ENCODE peak calls at places on chromosomes 1 and 21, in eight cellular contexts. H, G, A, X, I, O, L and Y are unnamed samples.

GRCh38 chr1:212149566-212149965 is 114.0 kb downstream of the DTL start:
- DNase-seq in H (peak), O (no peak), A (no peak), X (no peak), L (no peak), I (no peak), G (no peak), Y (no peak)

GRCh38 chr1:941588-942383 is 17.3 kb downstream of the NOC2L start:
- DNase-seq in I (peak), A (no peak), H (peak), O (peak), L (peak), G (peak), X (peak), Y (peak)

GRCh38 chr1:53080041-53080440 is 18.0 kb downstream of the PODN start:
- DNase-seq in H (no peak), I (peak), G (no peak), X (no peak), O (no peak), L (peak), A (peak), Y (no peak)

GRCh38 chr1:231970684-231971083 is 344.1 kb downstream of the DISC1 start:
- DNase-seq in H (no peak), A (no peak), L (no peak), I (no peak), O (no peak), G (no peak), X (no peak), Y (peak)

GRCh38 chr1:27574871-27575831 is 28.8 kb downstream of the AHDC1 start:
- DNase-seq in H (peak), I (peak), O (peak), A (peak), X (peak), L (peak), G (peak), Y (peak)

GRCh38 chr1:61993331-61993961 is 201.2 kb upstream of the L1TD1 start:
- DNase-seq in O (no peak), I (no peak), H (no peak), G (no peak), L (no peak), A (no peak), X (no peak), Y (no peak)

GRCh38 chr21:41927727-41928409 is 25.9 kb downstream of the C2CD2 start:
- DNase-seq in G (no peak), A (no peak), I (no peak), L (no peak), X (no peak), H (no peak), O (no peak), Y (no peak)

GRCh38 chr21:34205811-34206635 is 132.6 kb downstream of the MRPS6 start:
- DNase-seq in I (no peak), X (no peak), O (no peak), H (no peak), L (no peak), A (no peak), G (no peak), Y (no peak)

GRCh38 chr1:206002833-206003532 is at the start of gene RAB7B:
- DNase-seq in O (peak), A (peak), X (peak), H (peak), L (peak), I (no peak), G (no peak), Y (peak)

GRCh38 chr1:29468501-29468900 is 232.2 kb downstream of the PTPRU start:
- DNase-seq in H (no peak), A (no peak), L (no peak), O (no peak), X (no peak), G (no peak), I (no peak), Y (no peak)

GRCh38 chr21:36848875-36849274 is 117.6 kb downstream of the HLCS start:
- DNase-seq in X (no peak), I (no peak), O (no peak), A (no peak), L (no peak), G (no peak), H (no peak), Y (no peak)

GRCh38 chr1:29708381-29708780 is 472.1 kb downstream of the PTPRU start:
- DNase-seq in X (peak), L (no peak), G (no peak), I (no peak), A (peak), H (no peak), O (no peak), Y (no peak)

GRCh38 chr1:243542726-243543415 is 287.0 kb downstream of the SDCCAG8 start:
- DNase-seq in G (no peak), A (no peak), I (no peak), X (no peak), H (no peak), O (no peak), L (no peak), Y (no peak)

GRCh38 chr1:150895618-150896017 is 8.7 kb downstream of the CTXND2 start:
- DNase-seq in G (no peak), A (peak), I (no peak), L (no peak), O (no peak), H (no peak), X (peak), Y (no peak)

GRCh38 chr1:30516505-30516858 is 206.9 kb downstream of the MATN1 start:
- DNase-seq in H (no peak), O (no peak), G (no peak), A (no peak), L (no peak), I (no peak), X (no peak), Y (peak)

DNA sequence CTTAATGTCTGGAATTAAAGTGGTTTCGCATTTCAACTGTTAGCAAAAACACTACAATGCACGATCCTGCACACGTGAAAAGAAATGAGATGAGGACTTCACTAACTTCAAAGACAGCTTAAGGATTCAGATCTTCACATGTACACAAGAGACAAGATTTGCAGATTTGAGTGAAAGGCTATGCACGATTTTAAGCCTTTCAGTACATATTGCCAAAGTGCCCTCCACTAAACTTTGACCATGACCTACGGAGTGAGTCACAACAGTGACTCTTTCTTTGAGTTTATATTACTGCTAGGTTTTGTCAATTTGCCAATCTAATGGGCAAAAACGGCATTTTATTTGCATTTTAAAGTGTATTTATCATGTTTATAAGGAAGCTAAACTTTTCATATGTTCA is 41.2 kb upstream of the CR1L start:
- DNase-seq in X (peak), A (no peak), L (no peak), O (no peak), H (no peak), G (no peak), I (no peak), Y (no peak)
- TF ChIP-seq CTCF in X (no peak), A (no peak), L (no peak), O (no peak), H (no peak), G (no peak), I (no peak), Y (no peak)

DNA sequence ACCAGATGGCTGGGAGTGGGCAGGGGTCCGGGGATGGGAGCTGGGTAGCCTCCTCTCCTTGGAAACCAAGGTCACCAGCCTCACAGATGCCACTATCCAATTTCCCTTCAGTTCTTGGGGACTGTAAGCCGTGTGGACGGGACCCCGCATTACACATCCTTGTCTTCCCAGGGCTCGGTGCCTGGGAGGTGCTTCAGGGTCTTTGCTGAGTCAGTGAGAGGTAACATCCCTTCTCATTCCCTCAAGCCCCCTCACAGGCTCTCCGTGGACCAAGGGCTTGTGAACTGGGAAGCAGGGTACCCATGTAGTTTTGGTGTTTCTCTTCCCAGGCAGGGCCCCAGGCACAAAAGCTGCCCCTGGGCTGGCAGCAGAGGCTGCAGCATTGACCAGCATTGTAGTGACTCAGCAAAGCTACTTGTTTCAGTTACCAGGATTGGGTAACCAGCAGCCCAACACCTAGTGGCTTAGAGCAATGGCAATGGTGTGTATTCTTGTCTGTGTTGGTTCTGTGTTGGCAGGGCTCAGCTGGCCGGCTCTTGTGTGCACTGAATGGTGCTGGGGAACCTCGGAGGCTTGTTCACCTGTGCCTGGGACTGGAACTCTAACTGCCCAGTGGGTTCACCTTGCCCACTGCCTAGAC is 24.6 kb upstream of the PCBP3 start:
- DNase-seq in A (no peak), X (no peak), L (no peak), O (no peak), H (no peak), G (no peak), I (no peak), Y (no peak)
- TF ChIP-seq CTCF in A (no peak), X (no peak), L (no peak), O (no peak), H (no peak), G (no peak), I (no peak), Y (no peak)

GRCh38 chr1:17485280-17485679 is 45.8 kb upstream of the RCC2 start:
- DNase-seq in H (peak), G (peak), L (no peak), I (no peak), O (no peak), A (no peak), X (peak), Y (peak)
- TF ChIP-seq CTCF in H (peak), G (peak), L (no peak), I (no peak), O (peak), A (peak), X (peak), Y (no peak)

GRCh38 chr1:9101510-9102146 is 27.3 kb downstream of the GPR157 start:
- DNase-seq in H (no peak), A (peak), O (no peak), L (peak), G (peak), X (peak), I (peak), Y (no peak)
- TF ChIP-seq CTCF in H (no peak), A (peak), O (peak), L (peak), G (peak), X (peak), I (peak), Y (peak)

GRCh38 chr1:43930168-43930948 is 3.2 kb upstream of the ARTN start:
- DNase-seq in G (peak), H (peak), I (no peak), O (peak), X (no peak), L (no peak), A (no peak), Y (no peak)
- TF ChIP-seq CTCF in G (peak), H (peak), I (peak), O (peak), X (peak), L (no peak), A (peak), Y (peak)

GRCh38 chr21:23740463-23740862 is 1866.8 kb downstream of the MRPL39 start:
- DNase-seq in H (no peak), A (no peak), X (no peak), G (no peak), L (no peak), I (no peak), O (no peak), Y (no peak)
- TF ChIP-seq CTCF in H (no peak), A (no peak), X (no peak), G (no peak), L (no peak), I (no peak), O (no peak), Y (no peak)